ENCODE peak calls at places on chromosomes 13 and 19, in four cellular contexts. B is ovary, K is Peyer's patch, R is left ventricle myocardium inferior. M is an unnamed sample. For H3K4me1, the result is how much of the 10 kb centered on the place peaks cover.

GRCh38 chr13:97975851-97976550 is 22.5 kb downstream of the IPO5 start:
- DNase-seq in B (peak), K (peak), R (peak), M (no peak)

GRCh38 chr19:54137114-54137912 is at the start of gene CNOT3:
- DNase-seq in B (peak), K (peak), R (peak), M (peak)

GRCh38 chr13:28346136-28346535 is 148.8 kb downstream of the FLT1 start:
- DNase-seq in B (no peak), K (no peak), R (no peak), M (no peak)

GRCh38 chr13:41054212-41054877 is 7.0 kb upstream of the WBP4 start:
- DNase-seq in B (no peak), K (peak), R (no peak), M (peak)

GRCh38 chr13:75489502-75490263 is 7.7 kb upstream of the TBC1D4 start:
- DNase-seq in B (no peak), K (no peak), R (no peak), M (no peak)

GRCh38 chr13:33797622-33798021 is 20.3 kb upstream of the RFC3 start:
- DNase-seq in B (no peak), K (no peak), R (no peak), M (no peak)

GRCh38 chr19:18274776-18275356 is 614 bp upstream of the IQCN start:
- DNase-seq in B (peak), K (no peak), R (peak), M (peak)

GRCh38 chr13:26629260-26629659 is 71.8 kb downstream of the WASF3 start:
- DNase-seq in B (no peak), K (no peak), R (no peak), M (no peak)

GRCh38 chr13:114126789-114127472 is 5.5 kb downstream of the RASA3 start:
- DNase-seq in B (no peak), K (no peak), R (no peak), M (no peak)

GRCh38 chr13:21913010-21913409 is 242.1 kb downstream of the FGF9 start:
- DNase-seq in B (no peak), K (no peak), R (no peak), M (no peak)

GRCh38 chr13:112137144-112137543 is 70.2 kb downstream of the SOX1 start:
- DNase-seq in B (no peak), K (no peak), R (no peak), M (no peak)

GRCh38 chr19:5974721-5975387 is 3.1 kb downstream of the RANBP3 start:
- DNase-seq in B (no peak), K (no peak), R (no peak), M (no peak)

GRCh38 chr19:40420766-40421467 is 4.9 kb downstream of the SERTAD1 start:
- DNase-seq in B (peak), K (peak), R (peak), M (peak)

GRCh38 chr13:44448373-44448772 is 74.7 kb downstream of the SERP2 start:
- DNase-seq in B (no peak), K (no peak), R (no peak), M (no peak)

GRCh38 chr13:26266311-26266710 is 12.4 kb downstream of the CDK8 start:
- DNase-seq in B (no peak), K (no peak), R (no peak), M (no peak)

DNA sequence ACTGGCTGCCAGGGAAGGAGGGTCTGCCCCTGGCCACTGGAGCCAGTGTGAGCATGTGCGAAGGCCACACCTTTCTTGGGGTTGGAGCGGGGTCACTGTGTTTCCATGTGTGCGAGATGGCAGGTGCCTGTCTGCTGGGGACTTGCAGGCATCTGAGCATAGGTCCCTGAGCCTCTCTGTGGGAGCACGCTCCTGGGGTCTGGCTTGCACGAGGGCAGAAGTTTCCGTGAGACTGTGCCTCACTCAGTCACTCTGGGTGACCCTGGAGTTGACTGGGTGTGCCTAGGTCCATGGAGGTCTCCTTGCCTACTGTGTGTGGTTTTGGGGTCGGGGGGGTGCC is 31.3 kb downstream of the PAK4 start:
- DNase-seq in B (no peak), K (no peak), R (no peak), M (no peak)
- H3K4me1 ChIP-seq in B (under half), K (under half), R (under half), M (under half)

DNA sequence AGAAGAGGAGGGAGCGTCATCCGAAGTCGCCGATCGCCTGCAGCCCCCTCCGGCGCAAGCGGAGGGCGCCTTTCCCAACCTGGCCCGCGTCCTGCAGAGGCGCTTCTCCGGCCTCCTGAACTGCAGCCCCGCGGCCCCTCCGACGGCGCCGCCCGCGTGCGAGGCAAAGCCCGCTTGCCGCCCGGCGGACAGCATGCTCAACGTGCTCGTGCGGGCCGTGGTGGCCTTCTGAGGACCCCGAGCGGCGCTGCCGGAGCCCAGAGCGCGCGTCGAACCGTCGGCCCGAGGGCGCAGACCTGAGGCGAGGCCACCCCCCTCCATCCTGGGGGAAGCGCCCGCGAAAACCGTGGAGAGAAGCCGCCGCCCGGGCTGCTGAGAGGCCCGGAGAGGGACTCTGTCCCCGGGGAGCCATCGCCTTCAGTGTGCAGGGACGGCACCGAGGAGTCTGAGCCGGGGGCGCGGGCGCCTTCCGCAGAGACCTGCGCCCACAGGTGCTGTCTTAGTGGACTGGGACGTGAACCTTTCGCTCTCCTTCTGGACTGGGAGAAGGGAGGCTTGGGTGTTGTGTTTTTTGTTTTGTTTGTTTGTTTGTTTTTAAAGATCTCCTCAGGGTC is 3.5 kb downstream of the IER2 start:
- DNase-seq in B (peak), K (peak), R (no peak), M (peak)
- H3K4me1 ChIP-seq in B (under half), K (under half), R (half or more), M (under half)

GRCh38 chr19:1247747-1248453 is 483 bp upstream of the MIDN start:
- DNase-seq in B (peak), K (peak), R (peak), M (peak)
- H3K4me1 ChIP-seq in B (under half), K (under half), R (half or more), M (under half)

GRCh38 chr19:41895745-41896580 is 13.0 kb downstream of the ARHGEF1 start:
- DNase-seq in B (no peak), K (no peak), R (no peak), M (no peak)

GRCh38 chr19:41896581-41896942 is 13.6 kb downstream of the ARHGEF1 start:
- DNase-seq in B (no peak), K (no peak), R (no peak), M (no peak)

GRCh38 chr19:41892173-41892902 is 9.4 kb downstream of the ARHGEF1 start:
- DNase-seq in B (no peak), K (no peak), R (no peak), M (no peak)

GRCh38 chr19:41894350-41894749 is 11.4 kb downstream of the ARHGEF1 start:
- DNase-seq in B (no peak), K (no peak), R (no peak), M (no peak)

GRCh38 chr19:41893899-41894298 is 10.9 kb downstream of the ARHGEF1 start:
- DNase-seq in B (no peak), K (no peak), R (no peak), M (no peak)
- H3K4me1 ChIP-seq in B (under half), K (under half), R (under half), M (half or more)

DNA sequence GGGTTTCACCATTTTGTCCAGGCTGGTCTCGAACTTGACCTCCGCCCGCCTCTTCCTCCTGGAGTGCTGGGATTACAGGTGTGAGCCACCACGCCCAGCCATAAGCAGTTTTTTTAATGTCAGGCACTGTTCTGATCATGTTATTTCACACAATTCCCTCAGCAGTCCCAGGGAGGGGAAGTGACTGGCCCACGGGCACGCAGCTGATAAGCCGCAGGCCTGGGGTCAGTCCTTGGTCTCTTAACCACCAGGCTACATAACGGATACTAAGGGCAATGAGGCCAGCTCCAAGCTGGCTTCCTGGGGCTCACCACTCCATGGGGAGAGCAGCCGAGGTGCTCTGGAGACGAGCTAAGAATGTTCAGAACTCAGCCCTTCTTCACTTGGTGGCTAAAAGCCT is 13.5 kb downstream of the BRSK1 start:
- DNase-seq in B (no peak), K (no peak), R (no peak), M (no peak)
- H3K4me1 ChIP-seq in B (under half), K (under half), R (under half), M (under half)

M was measured in naive thymus-derived CD4-positive, alpha-beta T cell.